ENCODE peak calls at places on chromosomes 1 and 21, in seven cellular contexts. M, D, Z, K, R, X and H are unnamed samples.

GRCh38 chr1:13965770-13966398 is 265.9 kb downstream of the PRDM2 start:
- DNase-seq in M (no peak), D (peak; percentile 42), Z (no peak), K (peak; percentile 23), R (peak; percentile 26), X (peak; percentile 48), H (peak; percentile 69)

GRCh38 chr1:54499097-54500029 is 48.7 kb upstream of the ACOT11 start:
- DNase-seq in M (peak; percentile 24), D (peak; percentile 31), Z (no peak), K (no peak), R (peak; percentile 37), X (no peak), H (peak; percentile 69)

GRCh38 chr1:42290130-42290529 is 44.9 kb downstream of the FOXJ3 start:
- DNase-seq in M (no peak), D (no peak), Z (no peak), K (no peak), R (no peak), X (no peak), H (no peak)

GRCh38 chr1:25993197-25993951 is 4.5 kb downstream of the PAFAH2 start:
- DNase-seq in M (no peak), D (no peak), Z (no peak), K (no peak), R (no peak), X (no peak), H (no peak)

GRCh38 chr1:9198538-9199361 is 35.8 kb upstream of the H6PD start:
- DNase-seq in M (no peak), D (no peak), Z (no peak), K (no peak), R (no peak), X (peak; percentile 53), H (no peak)

GRCh38 chr1:206766251-206766856 is 4.2 kb upstream of the IL19 start:
- DNase-seq in M (peak; percentile 67), D (no peak), Z (peak; percentile 63), K (no peak), R (no peak), X (no peak), H (no peak)

GRCh38 chr1:45840704-45841103 is 37.3 kb downstream of the MAST2 start:
- DNase-seq in M (no peak), D (no peak), Z (no peak), K (no peak), R (no peak), X (no peak), H (no peak)

GRCh38 chr1:174643206-174643605 is 195.4 kb downstream of the GPR52 start:
- DNase-seq in M (no peak), D (no peak), Z (no peak), K (no peak), R (no peak), X (no peak), H (no peak)

GRCh38 chr1:66527688-66528087 is 6.3 kb upstream of the SGIP1 start:
- DNase-seq in M (no peak), D (no peak), Z (no peak), K (no peak), R (no peak), X (no peak), H (no peak)

GRCh38 chr21:36696640-36697472 is 2.1 kb upstream of the SIM2 start:
- DNase-seq in M (no peak), D (no peak), Z (no peak), K (no peak), R (no peak), X (no peak), H (no peak)

GRCh38 chr1:245179706-245180105 is 24.9 kb downstream of the KIF26B start:
- DNase-seq in M (no peak), D (no peak), Z (no peak), K (no peak), R (no peak), X (no peak), H (no peak)

GRCh38 chr1:207813513-207813881 is 61.6 kb downstream of the CD46 start:
- DNase-seq in M (no peak), D (no peak), Z (no peak), K (no peak), R (no peak), X (no peak), H (no peak)

GRCh38 chr1:95203908-95204437 is 30.0 kb upstream of the RWDD3 start:
- DNase-seq in M (no peak), D (no peak), Z (no peak), K (no peak), R (no peak), X (no peak), H (no peak)

GRCh38 chr1:47794530-47794929 is 202.7 kb downstream of the TRABD2B start:
- DNase-seq in M (no peak), D (no peak), Z (no peak), K (no peak), R (no peak), X (no peak), H (no peak)

GRCh38 chr21:36751383-36751782 is 52.5 kb downstream of the SIM2 start:
- DNase-seq in M (no peak), D (no peak), Z (no peak), K (no peak), R (no peak), X (no peak), H (no peak)

GRCh38 chr1:169949139-169949538 is 55.4 kb upstream of the SCYL3 start:
- DNase-seq in M (no peak), D (no peak), Z (no peak), K (no peak), R (no peak), X (no peak), H (no peak)

GRCh38 chr1:216851073-216851472 is 127.8 kb upstream of the ESRRG start:
- DNase-seq in M (no peak), D (no peak), Z (no peak), K (no peak), R (no peak), X (no peak), H (no peak)

GRCh38 chr1:185257947-185258203 is 59.2 kb downstream of the IVNS1ABP start:
- DNase-seq in M (no peak), D (no peak), Z (no peak), K (peak; percentile 30), R (no peak), X (no peak), H (no peak)